ENCODE peak calls at places on chromosome 20, in seven cellular contexts. C, F, Q, K, R, Y and S are unnamed samples.

GRCh38 chr20:18738055-18738454 is 75.5 kb upstream of the SCP2D1 start:
- DNase-seq in C (no peak), F (peak), R (no peak), Y (no peak), K (no peak), Q (no peak), S (no peak)

GRCh38 chr20:6360766-6361165 is 237.9 kb upstream of the FERMT1 start:
- DNase-seq in Y (no peak), C (no peak), R (no peak), K (no peak), F (no peak), Q (no peak), S (no peak)

GRCh38 chr20:48120120-48120519 is 334.8 kb upstream of the SULF2 start:
- DNase-seq in K (no peak), R (no peak), Q (no peak), F (no peak), Y (no peak), C (no peak), S (no peak)

GRCh38 chr20:20571068-20571780 is 141.2 kb downstream of the RALGAPA2 start:
- DNase-seq in C (no peak), Y (no peak), R (no peak), Q (no peak), K (no peak), F (no peak), S (no peak)

GRCh38 chr20:17233621-17234020 is 6.8 kb downstream of the PCSK2 start:
- DNase-seq in R (no peak), F (no peak), C (no peak), Y (no peak), Q (no peak), K (no peak), S (no peak)

GRCh38 chr20:1617055-1617454 is 2.8 kb downstream of the SIRPB1 start:
- DNase-seq in Q (no peak), F (no peak), K (no peak), R (no peak), C (no peak), Y (no peak), S (no peak)

GRCh38 chr20:21395666-21396044 is 1.7 kb downstream of the NKX2-4 start:
- DNase-seq in Y (no peak), K (no peak), C (no peak), R (peak), F (no peak), Q (no peak), S (no peak)

GRCh38 chr20:4018015-4018748 is 2.8 kb upstream of the RNF24 start:
- DNase-seq in C (no peak), Q (no peak), R (no peak), Y (no peak), F (no peak), K (no peak), S (no peak)

GRCh38 chr20:47701612-47702011 is 83.7 kb downstream of the SULF2 start:
- DNase-seq in R (no peak), Y (no peak), C (no peak), Q (no peak), F (no peak), K (no peak), S (no peak)